ENCODE peak calls at places on chromosomes 12 and 14, in ten cellular contexts. U is stomach; H is amygdala; D is Ammon's horn; C is stimulated activated CD4-positive, alpha-beta T cell treated with anti-CD3 and anti-CD28 coated beads, Interleukin-2, amount 100 ng/mL, for 48 hours; O is dorsolateral prefrontal cortex; G is C1 segment of cervical spinal cord; M is mucosa of descending colon; E is SW 1271; Y is activated T-helper 1 cell treated with Interleukin-2 at 50 U/mL for 16 hours. T is an unnamed sample.

GRCh38 chr12:56013482-56013881 is 7.4 kb upstream of the IKZF4 start:
- DNase-seq in U (no peak), H (no peak), D (peak; percentile 37), C (no peak), O (no peak), G (no peak), M (no peak), E (no peak), Y (no peak), T (no peak)

GRCh38 chr12:30985814-30986452 is 59.4 kb downstream of the TSPAN11 start:
- DNase-seq in U (peak; percentile 59), H (peak; percentile 74), D (peak; percentile 81), C (peak; percentile 23), O (peak; percentile 76), G (peak; percentile 24), M (peak; percentile 53), E (peak; percentile 46), Y (no peak), T (no peak)

GRCh38 chr12:124496584-124496983 is 70.8 kb downstream of the NCOR2 start:
- DNase-seq in U (no peak), H (no peak), D (no peak), C (no peak), O (no peak), G (no peak), M (no peak), E (no peak), Y (no peak), T (no peak)

GRCh38 chr14:100688051-100688450 is 38.6 kb upstream of the DLK1 start:
- DNase-seq in U (no peak), H (no peak), D (no peak), C (no peak), O (no peak), G (no peak), M (no peak), E (no peak), Y (no peak), T (no peak)

GRCh38 chr12:30952036-30952435 is 25.5 kb downstream of the TSPAN11 start:
- DNase-seq in U (no peak), H (no peak), D (no peak), C (no peak), O (no peak), G (no peak), M (no peak), E (no peak), Y (no peak), T (no peak)

GRCh38 chr12:70794131-70794530 is 126.4 kb downstream of the PTPRR start:
- DNase-seq in U (no peak), H (no peak), D (no peak), C (no peak), O (no peak), G (no peak), M (no peak), E (no peak), Y (no peak), T (no peak)

GRCh38 chr12:53251477-53252348 is 16.4 kb upstream of the ESPL1 start:
- DNase-seq in U (peak; percentile 76), H (peak; percentile 86), D (peak; percentile 79), C (peak; percentile 65), O (peak; percentile 78), G (peak; percentile 77), M (peak; percentile 88), E (peak; percentile 32), Y (peak; percentile 58), T (peak; percentile 53)

GRCh38 chr12:3641428-3641883 is 111.5 kb downstream of the CRACR2A start:
- DNase-seq in U (no peak), H (no peak), D (no peak), C (no peak), O (no peak), G (no peak), M (no peak), E (no peak), Y (no peak), T (no peak)

GRCh38 chr12:92143280-92143679 is 2.4 kb downstream of the BTG1 start:
- DNase-seq in U (no peak), H (no peak), D (no peak), C (no peak), O (no peak), G (no peak), M (no peak), E (no peak), Y (no peak), T (no peak)

GRCh38 chr12:56941299-56942017 is 7.2 kb upstream of the SDR9C7 start:
- DNase-seq in U (no peak), H (no peak), D (peak; percentile 28), C (no peak), O (no peak), G (no peak), M (no peak), E (no peak), Y (no peak), T (no peak)

GRCh38 chr14:94330857-94331256 is 7.7 kb upstream of the SERPINA6 start:
- DNase-seq in U (no peak), H (no peak), D (no peak), C (no peak), O (no peak), G (no peak), M (no peak), E (no peak), Y (no peak), T (no peak)

GRCh38 chr14:105324080-105324778 is 9.7 kb downstream of the PACS2 start:
- DNase-seq in U (no peak), H (peak; percentile 55), D (peak; percentile 66), C (no peak), O (peak; percentile 84), G (no peak), M (no peak), E (no peak), Y (no peak), T (no peak)

T was measured in activated T-helper 9 cell treated with anti-CD3 and anti-CD28 coated beads, Interleukin-2, amount 50 U/mL, for 16 hours.